ENCODE peak calls at places on chromosomes 11 and 22, in five cellular contexts. G is stimulated activated CD8-positive, alpha-beta memory T cell treated with anti-CD3 and anti-CD28 coated beads, Interleukin-7, amount 100 ng/mL, for 1 hour; E is heart left ventricle; A is GM10248; C is CD8-positive, alpha-beta memory T cell. L is an unnamed sample.

GRCh38 chr11:78784321-78785061 is 209.8 kb upstream of the NARS2 start:
- DNase-seq in G (no peak), E (no peak), A (no peak), C (no peak), L (no peak)

GRCh38 chr11:19378814-19379213 is 138.1 kb upstream of the E2F8 start:
- DNase-seq in G (no peak), E (no peak), A (no peak), C (no peak), L (no peak)

GRCh38 chr11:131413217-131413616 is 42.8 kb downstream of the NTM start:
- DNase-seq in G (no peak), E (no peak), A (no peak), C (no peak), L (no peak)

GRCh38 chr22:36612458-36612857 is 83.5 kb upstream of the EIF3D start:
- DNase-seq in G (no peak), E (no peak), A (no peak), C (no peak), L (no peak)

GRCh38 chr22:45511847-45512261 is 9.2 kb downstream of the FBLN1 start:
- DNase-seq in G (no peak), E (peak; percentile 78), A (no peak), C (no peak), L (no peak)

GRCh38 chr11:6574816-6575715 is 28.4 kb downstream of the RRP8 start:
- DNase-seq in G (no peak), E (no peak), A (no peak), C (no peak), L (no peak)

GRCh38 chr11:108654994-108655631 is 9.8 kb upstream of the DDX10 start:
- DNase-seq in G (no peak), E (peak; percentile 13), A (peak; percentile 26), C (no peak), L (peak; percentile 39)

GRCh38 chr11:95599959-95600586 is 189.5 kb downstream of the FAM76B start:
- DNase-seq in G (no peak), E (no peak), A (no peak), C (no peak), L (no peak)

GRCh38 chr11:12189543-12190235 is 79.3 kb downstream of the MICAL2 start:
- DNase-seq in G (no peak), E (no peak), A (no peak), C (no peak), L (no peak)

GRCh38 chr22:44567846-44568493 is 69.9 kb upstream of the RTL6 start:
- DNase-seq in G (peak; percentile 19), E (no peak), A (no peak), C (peak; percentile 30), L (peak; percentile 45)

L was measured in DND-41.